ENCODE peak calls at places on chromosomes 6 and 20, in ten cellular contexts. T, L, I, N, G, J, K, R, W and Q are unnamed samples.

GRCh38 chr20:50551288-50551687 is 41.1 kb downstream of the PTPN1 start:
- DNase-seq in T (peak; percentile 51), L (no peak), I (no peak), N (no peak), G (no peak), J (no peak), K (no peak), R (no peak), W (no peak), Q (no peak)

GRCh38 chr20:63698739-63699465 is 2.5 kb downstream of the TNFRSF6B start:
- DNase-seq in T (no peak), L (no peak), I (peak; percentile 83), N (peak; percentile 67), G (peak; percentile 80), J (peak; percentile 86), K (no peak), R (peak; percentile 78), W (peak; percentile 41), Q (peak; percentile 51)

GRCh38 chr20:6828794-6829423 is 61.4 kb downstream of the BMP2 start:
- DNase-seq in T (peak; percentile 71), L (peak; percentile 22), I (no peak), N (no peak), G (peak; percentile 49), J (peak; percentile 68), K (no peak), R (peak; percentile 62), W (peak; percentile 47), Q (peak; percentile 4)

GRCh38 chr6:107666084-107666981 is 157.8 kb downstream of the SCML4 start:
- DNase-seq in T (peak; percentile 76), L (peak; percentile 48), I (no peak), N (no peak), G (no peak), J (peak; percentile 72), K (no peak), R (no peak), W (peak; percentile 58), Q (no peak)

GRCh38 chr20:45752747-45753146 is 30.6 kb downstream of the SPINT4 start:
- DNase-seq in T (no peak), L (peak; percentile 0), I (no peak), N (no peak), G (no peak), J (no peak), K (no peak), R (no peak), W (no peak), Q (no peak)

GRCh38 chr6:129516787-129517186 is 193.2 kb downstream of the ARHGAP18 start:
- DNase-seq in T (no peak), L (no peak), I (no peak), N (no peak), G (no peak), J (no peak), K (no peak), R (no peak), W (no peak), Q (no peak)

GRCh38 chr6:11970114-11970513 is 42.0 kb upstream of the HIVEP1 start:
- DNase-seq in T (no peak), L (no peak), I (no peak), N (no peak), G (no peak), J (no peak), K (no peak), R (no peak), W (no peak), Q (no peak)

GRCh38 chr6:144335315-144335861 is 50.3 kb downstream of the UTRN start:
- DNase-seq in T (no peak), L (no peak), I (no peak), N (no peak), G (no peak), J (no peak), K (peak; percentile 25), R (no peak), W (no peak), Q (no peak)

GRCh38 chr6:79634491-79634890 is 3.4 kb downstream of the SH3BGRL2 start:
- DNase-seq in T (no peak), L (no peak), I (no peak), N (no peak), G (no peak), J (no peak), K (no peak), R (no peak), W (no peak), Q (no peak)

GRCh38 chr6:168456907-168457771 is 16.2 kb downstream of the SMOC2 start:
- DNase-seq in T (no peak), L (no peak), I (no peak), N (no peak), G (no peak), J (no peak), K (no peak), R (no peak), W (no peak), Q (no peak)

GRCh38 chr6:129701721-129702455 is 8.1 kb downstream of the ARHGAP18 start:
- DNase-seq in T (no peak), L (no peak), I (no peak), N (peak; percentile 36), G (no peak), J (peak; percentile 57), K (no peak), R (no peak), W (no peak), Q (no peak)

GRCh38 chr6:99993533-99994251 is at the start of gene MCHR2:
- DNase-seq in T (no peak), L (no peak), I (no peak), N (no peak), G (no peak), J (no peak), K (no peak), R (no peak), W (peak; percentile 41), Q (no peak)

GRCh38 chr6:3321875-3322274 is 63.1 kb downstream of the PSMG4 start:
- DNase-seq in T (no peak), L (no peak), I (no peak), N (no peak), G (no peak), J (no peak), K (no peak), R (no peak), W (no peak), Q (no peak)

GRCh38 chr6:90658497-90658896 is 71.6 kb upstream of the MAP3K7 start:
- DNase-seq in T (no peak), L (no peak), I (no peak), N (no peak), G (no peak), J (no peak), K (no peak), R (no peak), W (no peak), Q (no peak)

GRCh38 chr6:44016131-44016870 is 111.0 kb downstream of the MRPL14 start:
- DNase-seq in T (no peak), L (no peak), I (peak; percentile 36), N (no peak), G (no peak), J (peak; percentile 31), K (no peak), R (no peak), W (peak; percentile 45), Q (no peak)

GRCh38 chr6:109306733-109307132 is 75.5 kb downstream of the CD164 start:
- DNase-seq in T (no peak), L (peak; percentile 10), I (no peak), N (no peak), G (no peak), J (no peak), K (no peak), R (no peak), W (no peak), Q (no peak)